ENCODE peak calls at places on chromosome 7, in ten cellular contexts. E is cardiac muscle cell, M is body of pancreas, T is tibial artery, F is prostate gland, U is fibroblast of the aortic adventitia, J is heart right ventricle, D is colonic mucosa, Q is A549, W is GM12864. G is an unnamed sample.

GRCh38 chr7:158371856-158372255 is 215.8 kb downstream of the PTPRN2 start:
- DNase-seq in T (no peak), E (no peak), D (no peak), J (no peak), U (no peak), M (no peak), W (no peak), F (no peak), Q (no peak), G (no peak)

GRCh38 chr7:152544971-152545619 is 109.3 kb upstream of the KMT2C start:
- DNase-seq in W (no peak), M (no peak), U (no peak), F (no peak), T (no peak), J (no peak), E (peak; percentile 25), Q (no peak), D (no peak), G (no peak)

GRCh38 chr7:106715730-106716129 is 54.8 kb upstream of the CCDC71L start:
- DNase-seq in E (no peak), T (no peak), Q (no peak), D (no peak), U (no peak), W (no peak), J (no peak), F (no peak), M (no peak), G (no peak)

GRCh38 chr7:105840981-105841749 is 35.2 kb downstream of the ATXN7L1 start:
- DNase-seq in D (no peak), Q (no peak), U (no peak), J (no peak), M (no peak), F (no peak), W (no peak), T (no peak), E (no peak), G (no peak)

GRCh38 chr7:106887376-106887775 is 22.3 kb downstream of the PIK3CG start:
- DNase-seq in J (no peak), D (no peak), M (no peak), T (no peak), F (no peak), W (peak; percentile 43), U (no peak), E (no peak), Q (no peak), G (no peak)

GRCh38 chr7:133562617-133563016 is 309.7 kb downstream of the EXOC4 start:
- DNase-seq in T (no peak), W (no peak), M (no peak), J (no peak), Q (no peak), E (no peak), D (no peak), U (peak; percentile 45), F (no peak), G (no peak)

GRCh38 chr7:158676898-158677297 is 27.7 kb downstream of the NCAPG2 start:
- DNase-seq in T (no peak), W (no peak), J (no peak), U (no peak), E (no peak), Q (no peak), D (no peak), M (no peak), F (no peak), G (no peak)

GRCh38 chr7:18345641-18346234 is 149.8 kb upstream of the HDAC9 start:
- DNase-seq in E (peak; percentile 76), M (peak; percentile 43), T (no peak), F (peak; percentile 11), W (no peak), U (peak; percentile 69), Q (peak; percentile 48), D (peak; percentile 51), J (peak; percentile 14), G (peak; percentile 74)

DNA sequence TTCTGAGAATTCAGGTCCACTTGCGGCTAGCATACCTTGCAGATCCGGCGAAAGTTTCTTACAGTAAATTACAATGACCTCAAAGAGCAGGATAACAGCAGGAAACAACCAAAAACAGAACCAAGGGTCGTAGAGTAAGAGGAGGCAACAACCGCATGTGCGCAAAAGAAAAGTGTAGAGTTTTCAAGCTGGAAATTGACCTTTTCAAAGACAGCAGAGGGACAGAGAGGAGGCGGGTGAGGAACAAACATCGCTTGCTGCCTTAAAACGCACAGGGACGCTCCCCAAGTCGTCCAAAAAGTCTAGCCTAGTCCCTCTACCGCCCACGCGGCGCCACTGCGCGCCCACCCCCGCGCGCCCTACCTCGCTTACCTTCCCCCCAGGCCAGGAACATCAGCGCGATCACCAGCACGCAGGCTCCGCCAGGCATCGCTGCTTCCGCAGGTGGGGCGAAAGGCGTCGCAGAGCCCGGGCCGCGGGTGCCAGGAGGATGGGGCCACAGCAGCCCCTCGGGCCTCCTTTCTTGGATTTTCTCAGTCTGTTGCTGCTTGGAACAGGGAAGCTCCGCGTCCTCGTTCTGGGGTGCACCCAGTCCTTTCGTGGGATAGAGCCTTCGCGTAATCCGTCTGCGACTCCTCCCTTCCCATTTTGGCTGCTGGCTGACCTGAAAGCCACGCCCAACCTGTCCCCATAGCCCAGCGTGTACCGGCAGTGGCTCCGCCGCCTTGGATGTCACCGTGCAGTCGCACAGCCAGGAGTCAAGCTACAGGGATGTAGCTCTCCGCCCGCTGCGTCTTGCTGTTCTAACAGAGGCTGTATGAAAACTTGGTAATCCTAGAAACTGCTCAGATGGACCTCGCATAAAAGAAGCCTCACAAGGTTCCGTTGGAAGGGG is at the start of gene VWDE:
- DNase-seq in U (no peak), M (peak; percentile 69), J (no peak), Q (peak; percentile 66), T (no peak), F (peak; percentile 58), W (no peak), E (peak; percentile 13), D (peak; percentile 54), G (peak; percentile 8)
- TF ChIP-seq CTCF in U (no peak), M (no peak), J (no peak), Q (no peak), T (no peak), F (peak; percentile 24), W (no peak), E (no peak), D (no peak), G (no peak)

DNA sequence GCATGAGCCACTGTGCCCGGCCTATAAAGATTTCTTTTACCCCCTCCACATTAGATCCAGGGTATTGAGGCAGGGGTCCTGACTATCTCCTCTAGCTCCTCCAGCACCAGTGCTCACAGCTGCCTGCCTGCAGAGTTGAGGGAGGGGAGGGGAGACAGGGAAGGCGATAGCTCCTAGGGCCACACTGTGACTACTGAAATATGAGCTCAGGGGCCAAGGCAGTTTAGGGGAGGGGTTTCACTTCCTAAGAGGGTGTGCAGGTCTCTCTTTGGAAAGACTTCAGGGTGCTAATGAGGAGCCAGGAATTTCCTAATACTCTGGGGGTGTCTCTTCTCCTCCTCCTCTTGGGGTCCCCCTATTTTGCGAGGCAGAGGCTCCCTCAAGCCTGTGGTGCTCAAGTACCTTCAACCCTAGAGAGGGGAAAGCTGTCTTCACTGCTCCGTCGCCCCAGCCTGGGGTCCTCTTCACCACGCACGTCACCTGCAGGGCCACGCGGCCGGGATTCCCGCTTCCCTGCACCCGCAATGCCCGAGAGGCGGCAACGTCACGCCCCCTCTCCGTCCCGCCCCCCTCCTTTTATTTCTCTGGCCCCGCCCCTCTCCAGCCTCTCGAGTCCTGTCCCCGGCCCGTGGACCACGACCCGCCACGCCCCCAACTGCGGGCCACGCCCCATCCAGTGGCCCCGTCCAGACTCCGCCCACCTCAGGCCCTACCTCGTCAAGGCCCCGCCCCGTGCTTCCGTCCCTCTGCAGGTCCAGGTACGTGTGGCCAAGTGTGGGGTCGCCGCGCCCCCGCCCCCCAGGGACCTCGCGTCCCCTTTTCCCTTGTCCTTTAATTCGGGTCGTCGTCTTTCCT is 69.5 kb upstream of the BAIAP2L1 start:
- DNase-seq in W (no peak), D (peak; percentile 78), E (peak; percentile 6), F (no peak), U (no peak), T (no peak), M (peak; percentile 95), Q (peak; percentile 54), J (no peak), G (no peak)
- H3K4me3 ChIP-seq in W (no peak overlapping the region), D (no peak overlapping the region), E (peak overlapping the region; percentile 32), F (no peak overlapping the region), U (no peak overlapping the region), T (peak overlapping the region; percentile 9), M (no peak overlapping the region), Q (peak overlapping the region; percentile 49), J (no peak overlapping the region), G (no peak overlapping the region)

DNA sequence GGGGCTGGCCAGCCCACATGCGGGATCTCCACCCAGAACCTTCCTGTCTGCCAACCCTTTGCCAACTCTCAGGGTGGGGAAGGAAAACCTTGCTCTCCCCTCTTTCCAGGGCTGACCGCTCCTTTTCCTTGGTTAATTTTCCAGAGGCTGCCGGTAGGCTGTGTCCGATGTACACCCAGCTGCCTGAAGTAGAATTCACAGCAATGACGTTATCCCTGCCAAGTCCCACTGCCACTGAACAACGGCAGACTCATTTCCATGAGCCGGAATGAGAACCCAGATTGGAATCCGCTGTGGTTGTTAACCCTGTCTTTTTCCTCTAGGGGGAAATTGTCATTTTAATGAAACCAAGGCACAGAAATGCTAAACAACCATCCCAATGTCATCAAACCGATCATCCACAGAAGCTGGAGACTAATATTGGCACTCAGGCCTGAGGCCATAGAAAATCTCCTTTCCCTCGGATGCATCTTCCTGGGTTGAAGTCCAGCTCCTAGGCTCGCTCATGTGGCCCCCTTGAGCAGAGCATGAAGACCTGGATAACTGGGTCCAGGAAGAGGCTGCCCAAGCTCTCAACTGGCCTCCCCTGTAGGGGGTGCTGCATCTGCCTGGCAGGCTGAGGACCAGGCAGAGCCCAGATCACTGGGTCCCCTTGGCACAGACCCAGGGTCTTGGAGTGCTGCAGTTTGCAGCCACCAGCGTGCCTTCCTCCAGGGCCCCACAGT is 30.4 kb downstream of the KLRG2 start:
- DNase-seq in T (no peak), Q (no peak), W (no peak), F (no peak), J (no peak), D (no peak), U (peak; percentile 67), M (no peak), E (peak; percentile 39), G (peak; percentile 52)
- TF ChIP-seq CTCF in T (no peak), Q (no peak), W (no peak), F (no peak), J (no peak), D (no peak), U (peak; percentile 23), M (no peak), E (peak; percentile 27), G (no peak)

GRCh38 chr7:52021343-52021742 is 704.7 kb upstream of the COBL start:
- DNase-seq in W (no peak), D (no peak), U (no peak), E (no peak), T (no peak), Q (no peak), M (no peak), J (no peak), F (no peak), G (no peak)

GRCh38 chr7:52017802-52018679 is 701.4 kb upstream of the COBL start:
- DNase-seq in Q (peak; percentile 56), E (no peak), M (peak; percentile 50), J (no peak), D (peak; percentile 36), F (no peak), U (no peak), W (no peak), T (no peak), G (no peak)

DNA sequence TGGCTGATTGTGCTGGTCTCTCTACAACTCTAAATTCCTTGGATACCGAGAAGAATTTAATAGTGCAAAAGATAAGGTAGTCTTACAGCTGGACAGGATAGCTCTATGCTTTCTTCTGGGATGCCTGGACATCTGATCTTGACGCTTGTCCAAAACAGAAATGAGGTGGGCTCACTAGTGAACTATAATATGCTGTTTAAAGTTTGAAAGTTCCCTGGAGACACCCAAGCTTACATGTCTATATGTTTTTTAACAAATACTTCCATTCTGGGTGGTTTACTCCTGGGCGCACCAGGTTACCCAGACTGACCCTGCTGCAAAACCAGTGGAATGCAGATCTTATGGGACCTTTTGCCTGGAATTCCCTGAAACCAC is 702.1 kb upstream of the COBL start:
- DNase-seq in J (no peak), U (no peak), W (no peak), D (no peak), M (no peak), Q (no peak), E (no peak), F (no peak), T (no peak), G (no peak)
- H3K4me3 ChIP-seq in J (no peak overlapping the region), U (no peak overlapping the region), W (no peak overlapping the region), D (no peak overlapping the region), M (no peak overlapping the region), Q (no peak overlapping the region), E (no peak overlapping the region), F (no peak overlapping the region), T (no peak overlapping the region), G (no peak overlapping the region)

G was measured in fibroblast of pulmonary artery.